ENCODE peak calls at places on chromosomes 3 and 15, in eight cellular contexts. V is adrenal gland, B is RWPE2, W is astrocyte, R is H9, D is osteoblast, M is heart left ventricle, F is A673. K is an unnamed sample. For H3K4me1, the result is how much of the 10 kb centered on the place peaks cover.

GRCh38 chr3:58356054-58356453 is 23.4 kb downstream of the PXK start:
- DNase-seq in W (no peak), B (no peak), F (no peak), R (no peak), M (peak), V (no peak), D (no peak), K (no peak)

GRCh38 chr3:123028233-123028828 is 768 bp upstream of the SEMA5B start:
- DNase-seq in W (peak), B (no peak), V (peak), R (peak), D (peak), F (peak), M (peak), K (peak)

GRCh38 chr3:170585008-170585936 is 603 bp downstream of the SLC7A14 start:
- DNase-seq in V (peak), D (peak), B (no peak), W (no peak), R (peak), M (no peak), F (no peak), K (peak)

GRCh38 chr3:140628606-140629005 is 49.3 kb upstream of the TRIM42 start:
- DNase-seq in M (no peak), W (no peak), R (no peak), V (no peak), B (no peak), F (no peak), D (no peak), K (no peak)

GRCh38 chr3:61564405-61565059 is 3.2 kb downstream of the PTPRG start:
- DNase-seq in W (peak), F (peak), R (peak), V (peak), M (peak), B (no peak), D (peak), K (peak)

GRCh38 chr3:159609620-159610019 is 379.0 kb upstream of the IL12A start:
- DNase-seq in M (no peak), R (no peak), B (no peak), V (no peak), F (no peak), W (peak), D (no peak), K (no peak)

GRCh38 chr15:101244039-101244781 is 7.6 kb downstream of the CHSY1 start:
- DNase-seq in R (no peak), V (no peak), D (no peak), F (no peak), W (peak), B (peak), M (no peak), K (no peak)

GRCh38 chr15:95259513-95259912 is 1028.2 kb downstream of the MCTP2 start:
- DNase-seq in V (peak), B (no peak), M (peak), F (peak), R (peak), W (peak), D (peak), K (peak)

GRCh38 chr15:79682851-79683288 is 213.9 kb downstream of the MTHFS start:
- DNase-seq in B (no peak), W (peak), R (no peak), M (no peak), V (no peak), F (no peak), D (peak), K (peak)

GRCh38 chr15:85581495-85581894 is 201.1 kb downstream of the AKAP13 start:
- DNase-seq in D (no peak), R (no peak), V (peak), F (no peak), M (peak), W (no peak), B (no peak), K (no peak)

GRCh38 chr3:117700573-117701360 is 991.2 kb downstream of the TUSC7 start:
- DNase-seq in D (peak), V (no peak), B (no peak), M (no peak), R (no peak), F (no peak), W (no peak), K (no peak)

GRCh38 chr15:85314653-85315052 is 65.8 kb upstream of the AKAP13 start:
- DNase-seq in V (no peak), B (no peak), M (no peak), R (no peak), F (no peak), D (no peak), W (peak), K (no peak)

GRCh38 chr3:14525685-14526631 is 14.2 kb downstream of the GRIP2 start:
- DNase-seq in D (peak), B (peak), F (no peak), M (no peak), R (no peak), V (no peak), W (peak), K (no peak)

GRCh38 chr15:73650387-73651126 is 17.4 kb upstream of the NPTN start:
- DNase-seq in F (peak), W (no peak), R (no peak), V (no peak), M (no peak), D (peak), B (no peak), K (peak)

GRCh38 chr3:39267631-39268553 is 11.9 kb downstream of the CX3CR1 start:
- DNase-seq in W (no peak), R (peak), D (no peak), B (no peak), M (no peak), F (no peak), V (no peak), K (no peak)

GRCh38 chr3:11185564-11186317 is 31.4 kb downstream of the HRH1 start:
- DNase-seq in D (peak), B (peak), F (peak), V (no peak), W (peak), R (no peak), M (peak), K (no peak)

GRCh38 chr15:56736308-56736707 is 3.0 kb upstream of the ZNF280D start:
- DNase-seq in M (no peak), B (no peak), R (no peak), V (peak), D (no peak), F (peak), W (peak), K (no peak)

GRCh38 chr15:76057332-76058000 is 2.3 kb upstream of the TMEM266 start:
- DNase-seq in F (peak), B (no peak), M (peak), V (peak), D (peak), W (no peak), R (no peak), K (peak)

GRCh38 chr3:52218454-52218853 is 7.0 kb downstream of the TLR9 start:
- DNase-seq in F (no peak), D (no peak), V (peak), M (no peak), R (no peak), W (no peak), B (no peak), K (no peak)

GRCh38 chr15:35271371-35272043 is 186.4 kb upstream of the NANOGP8 start:
- DNase-seq in R (no peak), F (no peak), V (no peak), M (no peak), B (no peak), W (peak), D (no peak), K (no peak)

GRCh38 chr3:69386535-69387385 is 872 bp upstream of the FRMD4B start:
- DNase-seq in D (no peak), W (no peak), R (no peak), F (no peak), M (no peak), V (no peak), B (no peak), K (no peak)

GRCh38 chr15:88866295-88866881 is 29.0 kb downstream of the HAPLN3 start:
- DNase-seq in R (no peak), D (no peak), M (no peak), W (no peak), B (no peak), F (no peak), V (no peak), K (no peak)

GRCh38 chr15:69200773-69201745 is 40.6 kb downstream of the GLCE start:
- DNase-seq in F (no peak), B (no peak), V (no peak), M (no peak), D (no peak), W (no peak), R (no peak), K (no peak)

GRCh38 chr3:123568875-123569274 is 16.0 kb downstream of the HACD2 start:
- DNase-seq in D (peak), V (no peak), W (no peak), R (no peak), F (no peak), B (no peak), M (no peak), K (no peak)

GRCh38 chr3:153052096-153052460 is 109.9 kb upstream of the RAP2B start:
- DNase-seq in R (no peak), W (peak), F (peak), B (peak), M (peak), D (peak), V (no peak), K (no peak)

GRCh38 chr3:110583373-110583935 is 488.2 kb upstream of the NECTIN3 start:
- DNase-seq in M (no peak), B (no peak), D (peak), W (no peak), F (no peak), V (no peak), R (no peak), K (no peak)

GRCh38 chr15:63939531-63940130 is 105.9 kb upstream of the HERC1 start:
- DNase-seq in D (peak), B (no peak), R (peak), V (peak), F (no peak), M (peak), W (peak), K (no peak)

GRCh38 chr3:5239602-5240001 is 52.1 kb downstream of the EDEM1 start:
- DNase-seq in F (no peak), V (no peak), W (peak), M (no peak), R (no peak), D (no peak), B (no peak), K (no peak)

GRCh38 chr15:37037256-37037655 is 63.1 kb downstream of the MEIS2 start:
- DNase-seq in D (no peak), R (no peak), F (no peak), B (no peak), V (no peak), W (no peak), M (no peak), K (no peak)

GRCh38 chr3:129622933-129623332 is 16.5 kb upstream of the PLXND1 start:
- DNase-seq in W (no peak), F (no peak), B (no peak), R (no peak), V (peak), D (peak), M (no peak), K (no peak)

GRCh38 chr3:37114251-37115145 is 59.9 kb downstream of the LRRFIP2 start:
- DNase-seq in D (no peak), M (no peak), R (no peak), V (no peak), W (peak), B (no peak), F (no peak), K (no peak)

GRCh38 chr3:149579161-149579560 is 78.7 kb downstream of the WWTR1 start:
- DNase-seq in B (no peak), R (no peak), V (no peak), M (no peak), W (no peak), D (no peak), F (no peak), K (no peak)

GRCh38 chr3:195445885-195446284 is 3.1 kb upstream of the ACAP2 start:
- DNase-seq in B (no peak), V (no peak), F (no peak), M (no peak), R (no peak), W (no peak), D (peak), K (no peak)
- TF ChIP-seq CTCF in B (no peak), V (no peak), F (no peak), M (no peak), R (no peak), W (no peak), D (no peak), K (no peak)

GRCh38 chr3:30685267-30685667 is 78.9 kb downstream of the TGFBR2 start:
- DNase-seq in V (no peak), M (no peak), F (peak), R (no peak), B (no peak), W (no peak), D (no peak), K (no peak)

GRCh38 chr3:30681276-30682211 is 75.1 kb downstream of the TGFBR2 start:
- DNase-seq in M (peak), B (no peak), F (peak), D (no peak), W (peak), R (no peak), V (no peak), K (peak)

GRCh38 chr3:30684361-30684760 is 78.0 kb downstream of the TGFBR2 start:
- DNase-seq in F (no peak), W (no peak), R (no peak), B (no peak), V (no peak), M (no peak), D (no peak), K (no peak)

GRCh38 chr3:30682434-30683155 is 76.2 kb downstream of the TGFBR2 start:
- DNase-seq in F (no peak), V (no peak), R (no peak), D (no peak), W (peak), M (no peak), B (no peak), K (no peak)

GRCh38 chr3:30683769-30684168 is 77.4 kb downstream of the TGFBR2 start:
- DNase-seq in D (no peak), M (no peak), F (no peak), V (no peak), R (no peak), B (no peak), W (no peak), K (no peak)
- H3K4me1 ChIP-seq in D (under half), M (half or more), F (half or more), V (half or more), R (under half), B (under half), W (under half), K (under half)

GRCh38 chr3:167066977-167067843 is 312.9 kb downstream of the ZBBX start:
- DNase-seq in B (no peak), W (no peak), V (no peak), F (no peak), R (no peak), D (no peak), M (no peak), K (no peak)
- TF ChIP-seq CTCF in B (no peak), W (no peak), V (no peak), F (no peak), R (no peak), D (no peak), M (no peak), K (no peak)

DNA sequence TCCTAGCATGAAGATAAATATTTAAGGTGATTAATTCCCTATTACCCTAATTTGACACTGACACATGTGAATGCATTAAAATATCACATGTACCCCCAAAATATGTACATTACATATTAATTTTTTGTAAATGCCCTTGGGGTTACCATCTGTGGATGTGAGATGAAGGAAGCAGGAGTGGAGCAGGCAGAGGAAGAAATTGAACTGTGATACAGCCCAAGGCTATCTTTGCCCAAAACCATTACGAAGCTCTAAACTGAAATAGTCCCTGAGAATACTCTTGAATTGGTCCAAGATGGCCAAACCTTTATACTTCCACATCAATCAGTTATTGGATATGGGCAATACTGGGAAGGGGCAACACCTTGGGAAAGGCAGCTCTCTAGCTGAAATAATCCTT is 105.0 kb downstream of the CLASP2 start:
- DNase-seq in R (no peak), M (no peak), W (no peak), D (no peak), F (no peak), V (no peak), B (no peak), K (no peak)
- H3K4me1 ChIP-seq in R (under half), M (under half), W (under half), D (under half), F (under half), V (under half), B (under half), K (under half)

DNA sequence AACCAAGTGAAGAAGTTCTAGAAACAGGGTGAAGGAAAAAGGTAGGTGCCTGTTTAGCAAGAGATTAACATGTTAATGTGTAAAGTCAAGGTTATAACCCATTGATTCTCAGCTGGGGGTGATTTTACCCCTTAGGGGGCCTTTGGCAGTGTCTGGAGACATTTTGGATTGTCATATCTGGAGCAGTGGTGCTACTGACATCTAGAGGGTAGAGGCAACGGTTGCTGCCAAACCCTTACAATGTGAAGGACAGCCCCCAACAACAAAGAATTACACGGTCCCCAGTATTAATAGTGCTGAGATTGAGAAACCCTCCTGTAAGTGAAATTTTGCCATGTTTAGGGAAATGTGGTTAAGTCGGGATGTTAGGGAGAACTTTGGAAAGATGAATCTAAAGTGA is 74.7 kb downstream of the CRYBG3 start:
- DNase-seq in B (no peak), R (no peak), F (peak), M (no peak), W (no peak), V (no peak), D (no peak), K (no peak)
- TF ChIP-seq CTCF in B (peak), R (peak), F (peak), M (peak), W (no peak), V (no peak), D (peak), K (peak)

GRCh38 chr3:43288366-43288765 is 2.0 kb downstream of the SNRK start:
- DNase-seq in B (no peak), M (no peak), D (peak), F (no peak), R (no peak), V (no peak), W (peak), K (no peak)

GRCh38 chr3:43286886-43287301 is 554 bp downstream of the SNRK start:
- DNase-seq in W (peak), V (no peak), F (peak), D (peak), M (no peak), B (no peak), R (no peak), K (peak)

GRCh38 chr3:43289401-43289800 is 3.1 kb downstream of the SNRK start:
- DNase-seq in B (no peak), F (no peak), W (no peak), V (no peak), D (no peak), M (no peak), R (no peak), K (no peak)

GRCh38 chr3:43287514-43287913 is 1.2 kb downstream of the SNRK start:
- DNase-seq in V (no peak), B (no peak), D (no peak), R (no peak), M (no peak), F (no peak), W (no peak), K (no peak)

GRCh38 chr3:43288850-43289249 is 2.5 kb downstream of the SNRK start:
- DNase-seq in R (no peak), F (no peak), M (no peak), V (no peak), B (no peak), W (no peak), D (no peak), K (no peak)
- H3K4me1 ChIP-seq in R (under half), F (under half), M (half or more), V (half or more), B (under half), W (under half), D (under half), K (under half)

DNA sequence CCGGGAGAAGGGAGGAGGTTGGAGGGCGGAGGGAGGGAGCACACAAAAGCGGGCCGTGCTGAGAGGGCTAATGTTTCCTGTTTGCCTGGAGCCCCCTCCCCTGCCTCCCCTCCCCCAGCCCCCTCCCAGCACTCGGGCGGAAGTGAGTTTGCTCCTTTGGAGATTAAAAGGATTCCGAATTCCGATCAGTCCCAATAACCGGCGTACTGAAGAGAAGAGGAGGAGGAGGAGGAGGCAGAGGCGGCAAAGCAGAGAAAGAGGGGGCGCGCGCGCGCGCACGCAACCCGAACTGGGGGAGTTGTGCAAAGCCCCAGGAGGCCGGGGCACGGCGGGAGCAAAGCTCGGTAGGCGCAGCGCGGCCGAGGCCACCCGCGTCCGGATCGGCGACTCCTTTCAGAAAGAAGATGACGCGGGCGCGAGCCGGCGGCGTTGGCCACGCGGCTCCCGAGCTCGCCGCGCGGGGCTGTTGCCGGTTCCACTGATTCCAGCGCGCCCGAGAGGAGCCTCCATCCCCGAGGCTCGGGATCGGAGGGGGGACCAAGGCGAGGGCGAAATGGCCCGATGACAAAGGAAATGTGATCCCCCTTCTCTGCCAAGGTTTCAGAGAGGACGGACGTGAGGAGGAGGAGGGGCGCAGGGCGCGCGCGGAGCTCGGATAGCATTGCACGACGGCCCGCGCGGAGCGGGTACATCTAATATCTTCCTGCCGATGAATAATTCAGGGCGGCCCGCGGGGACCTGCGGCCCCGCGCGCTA is 1.2 kb upstream of the TRIM71 start:
- DNase-seq in B (no peak), W (no peak), R (peak), F (peak), D (peak), M (no peak), V (no peak), K (peak)
- TF ChIP-seq CTCF in B (no peak), W (no peak), R (no peak), F (no peak), D (no peak), M (no peak), V (no peak), K (no peak)

DNA sequence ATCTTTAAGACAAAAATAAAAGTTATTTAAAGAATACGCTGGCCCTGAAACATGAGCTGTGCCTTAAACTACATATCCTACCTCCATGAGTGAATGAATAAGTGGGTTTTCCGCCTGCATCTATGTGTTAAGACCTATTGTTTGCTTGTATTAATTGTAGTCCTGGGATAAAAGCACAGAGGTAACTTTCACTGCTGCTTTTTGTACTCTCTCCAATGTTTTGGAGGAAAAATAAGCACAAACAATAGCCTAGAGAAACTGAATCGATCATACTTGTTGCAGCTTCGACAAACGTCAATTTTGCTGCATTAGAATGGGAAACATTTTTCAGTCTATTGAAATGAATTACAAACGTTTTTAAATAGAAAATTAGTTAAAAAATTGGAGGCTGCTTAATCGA is 1.3 kb upstream of the CTNNB1 start:
- DNase-seq in D (no peak), R (no peak), M (no peak), F (no peak), W (no peak), V (no peak), B (no peak), K (no peak)
- H3K4me1 ChIP-seq in D (under half), R (under half), M (under half), F (under half), W (under half), V (under half), B (under half), K (under half)

K was measured in BE2C.